ENCODE peak calls at places on chromosomes 3 and 15, in six cellular contexts. M, E, W, A, D and C are unnamed samples.

GRCh38 chr15:92922405-92923002 is 22.4 kb downstream of the CHD2 start:
- DNase-seq in A (no peak), D (no peak), M (no peak), W (no peak), E (no peak), C (no peak)

GRCh38 chr3:33313331-33313730 is 36.1 kb downstream of the FBXL2 start:
- DNase-seq in A (no peak), E (no peak), M (no peak), W (no peak), D (no peak), C (no peak)

GRCh38 chr3:105916767-105917166 is 48.0 kb upstream of the CBLB start:
- DNase-seq in D (no peak), W (no peak), E (no peak), A (no peak), M (no peak), C (no peak)

GRCh38 chr3:8730641-8731040 is 3.0 kb upstream of the CAV3 start:
- DNase-seq in W (peak; percentile 25), E (no peak), A (no peak), M (no peak), D (peak; percentile 52), C (no peak)

GRCh38 chr3:45064512-45065372 is 38.6 kb downstream of the CLEC3B start:
- DNase-seq in D (peak; percentile 61), M (no peak), W (peak; percentile 58), A (no peak), E (peak; percentile 72), C (no peak)

GRCh38 chr3:46360904-46361303 is 7.0 kb downstream of the CCR2 start:
- DNase-seq in E (no peak), D (no peak), A (no peak), M (no peak), W (no peak), C (no peak)

GRCh38 chr15:85033148-85033547 is 51.5 kb downstream of the PDE8A start:
- DNase-seq in D (no peak), W (no peak), E (no peak), A (no peak), M (no peak), C (no peak)

GRCh38 chr3:170606675-170607074 is 20.8 kb upstream of the SLC7A14 start:
- DNase-seq in E (no peak), D (no peak), W (no peak), M (no peak), A (no peak), C (no peak)

GRCh38 chr3:177195941-177196472 is 1.3 kb downstream of the TBL1XR1 start:
- DNase-seq in M (no peak), A (no peak), D (no peak), W (peak; percentile 45), E (no peak), C (no peak)

GRCh38 chr15:98722209-98722608 is 73.9 kb downstream of the IGF1R start:
- DNase-seq in E (no peak), M (no peak), A (no peak), W (no peak), D (no peak), C (no peak)

GRCh38 chr3:5431142-5431541 is 243.6 kb downstream of the EDEM1 start:
- DNase-seq in W (no peak), E (no peak), D (no peak), M (no peak), A (no peak), C (no peak)

GRCh38 chr3:77489216-77489615 is 449.3 kb downstream of the ROBO2 start:
- DNase-seq in D (no peak), A (no peak), E (no peak), W (no peak), M (no peak), C (no peak)

GRCh38 chr3:185701891-185702563 is 115.9 kb downstream of the SENP2 start:
- DNase-seq in A (no peak), E (no peak), M (no peak), D (no peak), W (no peak), C (no peak)

GRCh38 chr3:111159391-111159790 is 87.8 kb downstream of the NECTIN3 start:
- DNase-seq in M (no peak), E (no peak), A (no peak), W (peak; percentile 36), D (no peak), C (no peak)

GRCh38 chr3:142237891-142238290 is 12.5 kb upstream of the GK5 start:
- DNase-seq in A (no peak), D (no peak), E (no peak), M (no peak), W (peak; percentile 42), C (no peak)

GRCh38 chr15:37034835-37035234 is 65.5 kb downstream of the MEIS2 start:
- DNase-seq in W (no peak), A (no peak), M (no peak), E (no peak), D (no peak), C (no peak)

GRCh38 chr3:18586076-18586475 is 160.9 kb upstream of the SATB1 start:
- DNase-seq in W (no peak), D (no peak), E (no peak), A (no peak), M (no peak), C (no peak)

GRCh38 chr3:3531476-3531875 is 267.8 kb upstream of the LRRN1 start:
- DNase-seq in E (no peak), D (no peak), M (no peak), A (no peak), W (no peak), C (no peak)

GRCh38 chr3:107684431-107684925 is 161.7 kb downstream of the BBX start:
- DNase-seq in E (no peak), M (no peak), D (no peak), W (no peak), A (no peak), C (no peak)

GRCh38 chr15:66216806-66217205 is 36.7 kb downstream of the MEGF11 start:
- DNase-seq in W (no peak), M (no peak), E (no peak), D (no peak), A (no peak), C (no peak)

GRCh38 chr3:16286161-16286560 is 21.1 kb downstream of the OXNAD1 start:
- DNase-seq in M (peak; percentile 51), A (no peak), E (no peak), W (no peak), D (no peak), C (no peak)

GRCh38 chr15:63851431-63851830 is 17.7 kb upstream of the HERC1 start:
- DNase-seq in W (no peak), A (no peak), E (no peak), M (no peak), D (no peak), C (no peak)
- H3K27ac ChIP-seq in W (no peak overlapping the region), A (no peak overlapping the region), E (no peak overlapping the region), M (no peak overlapping the region), D (no peak overlapping the region), C (no peak overlapping the region)

GRCh38 chr3:123661973-123662372 is 77.1 kb upstream of the HACD2 start:
- DNase-seq in E (no peak), A (no peak), M (no peak), D (no peak), W (no peak), C (no peak)

GRCh38 chr3:123660900-123661299 is 76.0 kb upstream of the HACD2 start:
- DNase-seq in E (peak; percentile 97), D (peak; percentile 97), W (peak; percentile 95), A (peak; percentile 98), M (no peak), C (peak; percentile 97)

GRCh38 chr3:123660276-123660675 is 75.4 kb upstream of the HACD2 start:
- DNase-seq in W (no peak), M (no peak), E (no peak), A (no peak), D (no peak), C (no peak)

GRCh38 chr3:123664771-123665170 is 79.9 kb upstream of the HACD2 start:
- DNase-seq in M (no peak), D (no peak), A (no peak), E (no peak), W (no peak), C (no peak)

GRCh38 chr3:123663977-123664376 is 79.1 kb upstream of the HACD2 start:
- DNase-seq in D (no peak), A (peak; percentile 52), M (no peak), E (no peak), W (no peak), C (no peak)
- H3K27ac ChIP-seq in D (no peak overlapping the region), A (no peak overlapping the region), M (no peak overlapping the region), E (no peak overlapping the region), W (no peak overlapping the region), C (peak overlapping the region; percentile 79)

GRCh38 chr3:86562095-86562494 is 428.9 kb downstream of the VGLL3 start:
- DNase-seq in A (no peak), E (no peak), W (no peak), M (no peak), D (no peak), C (no peak)
- H3K27ac ChIP-seq in A (no peak overlapping the region), E (no peak overlapping the region), W (no peak overlapping the region), M (no peak overlapping the region), D (no peak overlapping the region), C (no peak overlapping the region)

DNA sequence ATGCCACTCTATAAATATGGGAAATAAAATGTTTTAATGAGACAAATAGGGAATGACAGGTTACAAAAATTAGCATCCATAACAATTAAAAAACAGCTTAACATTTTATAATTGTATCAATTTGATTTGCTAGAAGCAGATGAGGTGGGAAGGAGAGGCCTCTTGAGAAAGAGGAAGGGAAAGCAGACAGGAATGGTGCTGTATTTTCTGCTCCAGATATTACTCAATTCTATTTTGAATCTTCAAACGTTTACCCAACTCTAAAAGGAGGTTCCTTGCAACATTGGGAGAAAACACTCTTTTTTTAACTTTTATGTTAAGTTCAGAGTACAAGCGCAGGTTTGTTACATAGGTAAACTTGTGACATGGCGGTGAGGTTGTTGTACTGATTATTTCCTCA is 44.9 kb upstream of the ALDH1A3 start:
- DNase-seq in D (no peak), W (no peak), E (no peak), A (no peak), M (no peak), C (no peak)
- H3K27ac ChIP-seq in D (no peak overlapping the region), W (no peak overlapping the region), E (no peak overlapping the region), A (no peak overlapping the region), M (no peak overlapping the region), C (no peak overlapping the region)